ENCODE peak calls at places on chromosome 20, in four cellular contexts. U, H, W and S are unnamed samples.

GRCh38 chr20:3446779-3447178 is 24.0 kb upstream of the ATRN start:
- DNase-seq in U (no peak), H (no peak), W (no peak), S (no peak)

GRCh38 chr20:11972478-11972877 is 54.8 kb downstream of the BTBD3 start:
- DNase-seq in U (no peak), H (no peak), W (no peak), S (no peak)

GRCh38 chr20:57738484-57738883 is 28.7 kb upstream of the PMEPA1 start:
- DNase-seq in U (no peak), H (no peak), W (peak), S (no peak)

GRCh38 chr20:57167971-57168693 is 98.3 kb downstream of the BMP7 start:
- DNase-seq in U (peak), H (no peak), W (peak), S (no peak)

GRCh38 chr20:35279040-35279439 is 1.1 kb upstream of the MMP24OS start:
- DNase-seq in U (no peak), H (no peak), W (peak), S (no peak)

GRCh38 chr20:47042464-47042863 is 147.8 kb downstream of the EYA2 start:
- DNase-seq in U (no peak), H (no peak), W (no peak), S (no peak)

GRCh38 chr20:29740951-29741593 is 1516.4 kb upstream of the DEFB115 start:
- DNase-seq in U (no peak), H (no peak), W (no peak), S (no peak)

GRCh38 chr20:56542489-56543020 is 9.5 kb downstream of the FAM209B start:
- DNase-seq in U (no peak), H (no peak), W (peak), S (no peak)

GRCh38 chr20:8424986-8425385 is 292.9 kb downstream of the PLCB1 start:
- DNase-seq in U (no peak), H (no peak), W (no peak), S (no peak)

GRCh38 chr20:47677314-47678129 is 107.8 kb downstream of the SULF2 start:
- DNase-seq in U (peak), H (peak), W (peak), S (peak)

GRCh38 chr20:41078329-41078728 is 49.7 kb downstream of the TOP1 start:
- DNase-seq in U (peak), H (no peak), W (peak), S (peak)

GRCh38 chr20:13671500-13672288 is 33.0 kb upstream of the TASP1 start:
- DNase-seq in U (no peak), H (peak), W (peak), S (peak)

GRCh38 chr20:52104546-52105044 is 87.0 kb downstream of the ZFP64 start:
- DNase-seq in U (peak), H (no peak), W (peak), S (peak)

GRCh38 chr20:9460518-9460917 is 53.9 kb upstream of the LAMP5 start:
- DNase-seq in U (no peak), H (no peak), W (peak), S (peak)

GRCh38 chr20:24503352-24503931 is 34.0 kb downstream of the SYNDIG1 start:
- DNase-seq in U (no peak), H (peak), W (peak), S (no peak)

GRCh38 chr20:24502661-24503060 is 33.2 kb downstream of the SYNDIG1 start:
- DNase-seq in U (no peak), H (peak), W (peak), S (no peak)

GRCh38 chr20:24502184-24502583 is 32.8 kb downstream of the SYNDIG1 start:
- DNase-seq in U (no peak), H (peak), W (peak), S (peak)

GRCh38 chr20:24499472-24499871 is 30.0 kb downstream of the SYNDIG1 start:
- DNase-seq in U (no peak), H (no peak), W (no peak), S (no peak)

GRCh38 chr20:24501764-24502163 is 32.3 kb downstream of the SYNDIG1 start:
- DNase-seq in U (no peak), H (peak), W (no peak), S (no peak)
- H3K9ac ChIP-seq in U (no peak), H (no peak), W (peak), S (no peak)

DNA sequence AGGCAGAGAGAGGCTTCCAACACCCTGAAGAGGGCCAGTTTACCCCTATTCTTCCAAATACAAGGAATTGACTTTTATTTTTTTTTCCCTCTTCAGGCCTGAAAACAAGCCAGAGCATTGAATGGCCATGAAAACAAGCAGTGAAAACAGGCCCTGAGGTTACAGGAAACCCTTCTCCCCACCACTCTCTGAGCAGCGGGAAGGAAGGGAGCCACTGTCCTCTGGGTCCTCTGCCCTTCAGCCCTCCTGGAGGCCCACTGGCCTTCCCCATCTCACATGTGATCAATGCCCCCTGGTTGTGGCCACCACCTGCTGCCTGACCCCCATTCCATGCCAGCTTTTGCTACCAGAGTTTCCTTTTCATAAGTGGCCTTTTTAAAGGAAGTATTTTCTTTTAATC is 44.1 kb downstream of the PDYN start:
- DNase-seq in U (no peak), H (no peak), W (no peak), S (no peak)
- H3K4me3 ChIP-seq in U (no peak), H (no peak), W (no peak), S (no peak)

GRCh38 chr20:62461834-62462233 is 14.0 kb downstream of the GATA5 start:
- DNase-seq in U (no peak), H (no peak), W (no peak), S (no peak)
- H3K9ac ChIP-seq in U (no peak), H (no peak), W (no peak), S (no peak)

GRCh38 chr20:4973330-4974097 is 27.8 kb downstream of the SLC23A2 start:
- DNase-seq in U (no peak), H (peak), W (peak), S (peak)
- H3K4me3 ChIP-seq in U (no peak), H (peak), W (peak), S (peak)

GRCh38 chr20:4951299-4951698 is 50.0 kb downstream of the SLC23A2 start:
- DNase-seq in U (no peak), H (no peak), W (peak), S (peak)
- H3K9ac ChIP-seq in U (no peak), H (no peak), W (peak), S (peak)

DNA sequence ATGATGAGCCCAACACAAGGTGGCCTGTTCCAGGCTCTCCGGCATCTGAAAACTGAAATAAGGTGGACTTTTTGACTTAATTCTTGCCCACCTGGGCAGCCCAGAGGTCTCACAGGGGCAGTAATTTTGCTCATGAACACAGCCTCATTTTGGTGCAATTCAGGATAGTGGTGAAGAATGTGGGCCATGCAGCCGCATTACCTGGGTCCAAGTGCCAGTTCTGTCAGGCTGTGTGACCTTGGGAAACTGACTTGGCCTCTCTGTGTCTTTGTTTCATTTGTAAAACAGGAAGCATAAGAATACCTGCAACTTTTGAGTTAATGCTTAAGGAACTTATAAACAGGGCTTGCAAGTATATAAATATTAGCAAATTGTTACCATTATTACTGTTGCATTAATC is 5.6 kb downstream of the PREX1 start:
- DNase-seq in U (no peak), H (no peak), W (no peak), S (no peak)
- H3K4me3 ChIP-seq in U (no peak), H (no peak), W (no peak), S (no peak)

DNA sequence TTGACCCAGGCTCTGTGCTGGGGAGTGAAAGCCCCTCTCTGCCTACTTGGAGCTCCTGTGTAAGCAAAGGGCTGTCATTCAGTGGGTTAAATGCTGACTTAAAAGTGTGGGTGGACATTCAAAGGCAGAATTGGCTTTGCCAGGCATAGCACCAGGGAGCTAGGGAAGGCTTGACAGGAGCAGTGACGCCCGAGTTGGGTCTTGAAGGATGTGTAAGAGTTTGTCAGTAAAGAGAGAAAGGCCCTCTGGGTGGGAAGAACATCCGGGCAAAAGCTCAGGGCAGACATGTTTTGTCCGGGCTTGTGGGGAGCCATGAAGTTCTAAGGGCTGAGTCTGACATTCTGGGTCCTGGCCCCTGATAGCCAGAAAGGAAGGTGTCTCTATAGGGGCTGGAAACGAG is 27.9 kb upstream of the CHMP4B start:
- DNase-seq in U (no peak), H (no peak), W (no peak), S (no peak)
- H3K9ac ChIP-seq in U (no peak), H (no peak), W (no peak), S (no peak)

GRCh38 chr20:59033616-59034165 is 1.6 kb upstream of the ATP5F1E start:
- DNase-seq in U (no peak), H (no peak), W (no peak), S (no peak)
- H3K4me3 ChIP-seq in U (no peak), H (no peak), W (no peak), S (no peak)

DNA sequence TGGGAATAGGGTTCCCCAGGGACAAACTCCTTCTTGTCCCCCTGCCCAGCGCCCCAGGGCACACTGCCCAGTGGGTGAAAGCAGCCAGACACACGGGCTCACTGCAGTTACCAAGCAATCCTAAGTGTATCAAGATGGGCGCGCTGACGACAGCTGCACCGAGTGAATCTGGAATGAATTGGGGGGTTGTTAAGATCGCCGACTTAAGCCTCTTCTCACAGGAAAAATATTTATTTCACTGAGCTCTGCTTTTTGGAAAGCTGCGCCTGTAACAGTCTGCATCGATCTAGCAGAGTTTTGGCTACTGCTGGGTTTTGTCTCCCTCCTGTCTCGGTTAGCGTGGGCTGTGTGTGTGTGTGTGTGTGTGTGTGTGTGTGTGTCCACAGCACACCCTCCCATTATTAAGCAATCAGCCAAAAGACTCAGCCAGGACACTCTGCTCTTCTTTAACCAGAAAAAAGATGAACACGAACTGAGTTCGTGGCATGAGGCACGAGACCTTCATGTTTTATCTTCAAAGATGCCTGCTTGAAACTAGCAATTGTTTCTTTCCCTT is 35.9 kb downstream of the RIPOR3 start:
- DNase-seq in U (peak), H (peak), W (peak), S (peak)
- H3K9ac ChIP-seq in U (no peak), H (no peak), W (peak), S (peak)